ENCODE peak calls at places on chromosomes 3 and 15, in six cellular contexts. M is T-helper 22 cell, D is tibial artery, L is skeletal muscle cell, V is cardiac septum, Y is T-helper 9 cell. O is an unnamed sample.

GRCh38 chr15:63941698-63942465 is 104.4 kb downstream of the DAPK2 start:
- DNase-seq in M (no peak), D (no peak), L (no peak), V (peak), Y (no peak), O (no peak)

GRCh38 chr3:23776352-23776891 is 29.3 kb upstream of the UBE2E1 start:
- DNase-seq in M (no peak), D (peak), L (peak), V (no peak), Y (no peak), O (peak)

GRCh38 chr3:42247576-42248027 is 18.4 kb downstream of the CCK start:
- DNase-seq in M (no peak), D (peak), L (no peak), V (no peak), Y (peak), O (no peak)

GRCh38 chr15:100241572-100242479 is 99.9 kb downstream of the ADAMTS17 start:
- DNase-seq in M (no peak), D (peak), L (no peak), V (no peak), Y (no peak), O (no peak)

GRCh38 chr3:197490659-197491058 is 65.1 kb downstream of the BDH1 start:
- DNase-seq in M (no peak), D (no peak), L (no peak), V (no peak), Y (no peak), O (no peak)

GRCh38 chr3:133384331-133385027 is 15.4 kb upstream of the BFSP2 start:
- DNase-seq in M (no peak), D (peak), L (no peak), V (no peak), Y (no peak), O (peak)

GRCh38 chr3:193008654-193009053 is 91.0 kb upstream of the MB21D2 start:
- DNase-seq in M (no peak), D (no peak), L (no peak), V (no peak), Y (no peak), O (no peak)

GRCh38 chr3:133404925-133405324 is 5.1 kb downstream of the BFSP2 start:
- DNase-seq in M (no peak), D (no peak), L (no peak), V (no peak), Y (no peak), O (no peak)

GRCh38 chr3:42721690-42722089 is 19.1 kb upstream of the HHATL start:
- DNase-seq in M (no peak), D (peak), L (no peak), V (no peak), Y (no peak), O (no peak)

GRCh38 chr15:58396181-58396580 is 35.6 kb upstream of the LIPC start:
- DNase-seq in M (no peak), D (no peak), L (peak), V (no peak), Y (no peak), O (peak)

GRCh38 chr3:11718582-11719405 is 75.1 kb upstream of the VGLL4 start:
- DNase-seq in M (no peak), D (peak), L (no peak), V (no peak), Y (peak), O (no peak)

GRCh38 chr3:104892044-104892443 is 474.7 kb upstream of the ALCAM start:
- DNase-seq in M (no peak), D (no peak), L (no peak), V (no peak), Y (no peak), O (no peak)

GRCh38 chr15:69824075-69824876 is 273.4 kb downstream of the TLE3 start:
- DNase-seq in M (no peak), D (no peak), L (no peak), V (no peak), Y (no peak), O (no peak)

GRCh38 chr3:129703913-129704312 is 97.4 kb upstream of the PLXND1 start:
- DNase-seq in M (no peak), D (no peak), L (no peak), V (no peak), Y (no peak), O (no peak)

GRCh38 chr3:191432162-191432561 is 28.8 kb upstream of the PYDC2 start:
- DNase-seq in M (no peak), D (no peak), L (no peak), V (no peak), Y (no peak), O (no peak)